ENCODE peak calls at places on chromosomes 1 and 21, in nine cellular contexts. One of them, this sample, is unnamed.

GRCh38 chr1:24659166-24659904 is 16.2 kb downstream of the SRRM1 start:
- DNase-seq in memory B cell: no peak
- DNase-seq in HT-29: no peak
- DNase-seq in CD4-positive, alpha-beta memory T cell: no peak
- DNase-seq in A549: no peak
- DNase-seq in GM23248: no peak
- DNase-seq in T-helper 1 cell: no peak
- DNase-seq in D341Med: no peak
- DNase-seq in WERI-Rb-1: no peak
- DNase-seq in this sample: no peak

GRCh38 chr21:20570824-20571232 is 427.4 kb upstream of the NCAM2 start:
- DNase-seq in D341Med: peak; percentile 20
- DNase-seq in GM23248: no peak
- DNase-seq in memory B cell: no peak
- DNase-seq in A549: no peak
- DNase-seq in WERI-Rb-1: no peak
- DNase-seq in HT-29: peak; percentile 12
- DNase-seq in T-helper 1 cell: no peak
- DNase-seq in CD4-positive, alpha-beta memory T cell: no peak
- DNase-seq in this sample: no peak

GRCh38 chr1:107057197-107058133 is 991 bp downstream of the PRMT6 start:
- DNase-seq in memory B cell: peak; percentile 4
- DNase-seq in HT-29: peak; percentile 59
- DNase-seq in WERI-Rb-1: peak; percentile 88
- DNase-seq in A549: no peak
- DNase-seq in D341Med: peak; percentile 68
- DNase-seq in T-helper 1 cell: peak; percentile 31
- DNase-seq in GM23248: peak; percentile 84
- DNase-seq in CD4-positive, alpha-beta memory T cell: peak; percentile 41
- DNase-seq in this sample: peak; percentile 26

GRCh38 chr1:151072224-151072623 is 1.7 kb downstream of the GABPB2 start:
- DNase-seq in D341Med: no peak
- DNase-seq in T-helper 1 cell: no peak
- DNase-seq in CD4-positive, alpha-beta memory T cell: no peak
- DNase-seq in GM23248: no peak
- DNase-seq in A549: no peak
- DNase-seq in HT-29: no peak
- DNase-seq in memory B cell: no peak
- DNase-seq in WERI-Rb-1: no peak
- DNase-seq in this sample: no peak

GRCh38 chr1:178958491-178958890 is 67.2 kb upstream of the FAM20B start:
- DNase-seq in WERI-Rb-1: no peak
- DNase-seq in CD4-positive, alpha-beta memory T cell: no peak
- DNase-seq in GM23248: no peak
- DNase-seq in D341Med: no peak
- DNase-seq in A549: no peak
- DNase-seq in T-helper 1 cell: no peak
- DNase-seq in memory B cell: no peak
- DNase-seq in HT-29: no peak
- DNase-seq in this sample: no peak

GRCh38 chr1:207831517-207832327 is 79.2 kb downstream of the CD34 start:
- DNase-seq in T-helper 1 cell: peak; percentile 81
- DNase-seq in memory B cell: no peak
- DNase-seq in D341Med: no peak
- DNase-seq in A549: no peak
- DNase-seq in HT-29: no peak
- DNase-seq in WERI-Rb-1: no peak
- DNase-seq in GM23248: no peak
- DNase-seq in CD4-positive, alpha-beta memory T cell: no peak
- DNase-seq in this sample: no peak

GRCh38 chr1:33641099-33641830 is 168.8 kb downstream of the ZSCAN20 start:
- DNase-seq in T-helper 1 cell: no peak
- DNase-seq in D341Med: no peak
- DNase-seq in memory B cell: no peak
- DNase-seq in A549: peak; percentile 22
- DNase-seq in HT-29: peak; percentile 45
- DNase-seq in WERI-Rb-1: no peak
- DNase-seq in CD4-positive, alpha-beta memory T cell: no peak
- DNase-seq in GM23248: peak; percentile 81
- DNase-seq in this sample: peak; percentile 6

GRCh38 chr1:201885531-201886075 is 3.1 kb upstream of the SHISA4 start:
- DNase-seq in D341Med: peak; percentile 46
- DNase-seq in memory B cell: no peak
- DNase-seq in HT-29: peak; percentile 17
- DNase-seq in A549: peak; percentile 65
- DNase-seq in WERI-Rb-1: no peak
- DNase-seq in GM23248: peak; percentile 78
- DNase-seq in CD4-positive, alpha-beta memory T cell: no peak
- DNase-seq in T-helper 1 cell: no peak
- DNase-seq in this sample: peak; percentile 29

GRCh38 chr21:45251635-45252447 is 35.9 kb downstream of the POFUT2 start:
- DNase-seq in GM23248: no peak
- DNase-seq in D341Med: no peak
- DNase-seq in WERI-Rb-1: no peak
- DNase-seq in HT-29: no peak
- DNase-seq in memory B cell: no peak
- DNase-seq in A549: no peak
- DNase-seq in CD4-positive, alpha-beta memory T cell: no peak
- DNase-seq in T-helper 1 cell: no peak
- DNase-seq in this sample: no peak

GRCh38 chr1:160040481-160040880 is 8.7 kb upstream of the PIGM start:
- DNase-seq in HT-29: no peak
- DNase-seq in WERI-Rb-1: no peak
- DNase-seq in D341Med: no peak
- DNase-seq in A549: no peak
- DNase-seq in T-helper 1 cell: no peak
- DNase-seq in CD4-positive, alpha-beta memory T cell: no peak
- DNase-seq in memory B cell: no peak
- DNase-seq in GM23248: no peak
- DNase-seq in this sample: no peak

GRCh38 chr1:156496211-156496761 is 4.3 kb downstream of the MEF2D start:
- DNase-seq in CD4-positive, alpha-beta memory T cell: no peak
- DNase-seq in WERI-Rb-1: peak; percentile 98
- DNase-seq in D341Med: peak; percentile 60
- DNase-seq in memory B cell: no peak
- DNase-seq in T-helper 1 cell: no peak
- DNase-seq in A549: no peak
- DNase-seq in GM23248: peak; percentile 67
- DNase-seq in HT-29: no peak
- DNase-seq in this sample: no peak

GRCh38 chr1:64175639-64176038 is 27.8 kb upstream of the UBE2U start:
- DNase-seq in A549: no peak
- DNase-seq in WERI-Rb-1: no peak
- DNase-seq in memory B cell: no peak
- DNase-seq in GM23248: no peak
- DNase-seq in T-helper 1 cell: no peak
- DNase-seq in HT-29: no peak
- DNase-seq in D341Med: no peak
- DNase-seq in CD4-positive, alpha-beta memory T cell: no peak
- DNase-seq in this sample: no peak

This sample was measured in NCI-H460.